ENCODE peak calls at places on chromosomes 16 and 17, in nine cellular contexts. M is bronchial epithelial cell; P is coronary artery; Z is dermis blood vessel endothelial cell; O is activated T-cell treated with anti-CD3 and anti-CD28 coated beads, Interleukin-2, amount 50 U/mL, for 4 hours; X is H54; F is activated gamma-delta T cell treated with anti-CD3 and anti-CD28 coated beads, Interleukin-2, amount 50 U/mL, for 16 hours; Y is uterus; T is stimulated activated CD8-positive, alpha-beta memory T cell treated with anti-CD3 and anti-CD28 coated beads, Interleukin-7, amount 100 ng/mL, for 1 hour. G is an unnamed sample.

GRCh38 chr16:70715113-70715711 is 29.4 kb upstream of the MTSS2 start:
- DNase-seq in M (peak; percentile 99), P (peak; percentile 97), Z (peak; percentile 51), O (no peak), X (peak; percentile 98), F (no peak), Y (peak; percentile 90), T (no peak), G (no peak)

GRCh38 chr16:9908613-9909012 is 273.6 kb downstream of the GRIN2A start:
- DNase-seq in M (no peak), P (no peak), Z (no peak), O (no peak), X (no peak), F (no peak), Y (peak; percentile 66), T (no peak), G (no peak)

GRCh38 chr17:16995930-16996329 is 24.0 kb upstream of the TNFRSF13B start:
- DNase-seq in M (no peak), P (no peak), Z (no peak), O (no peak), X (no peak), F (no peak), Y (no peak), T (no peak), G (no peak)

GRCh38 chr17:74514632-74515035 is 16.6 kb downstream of the CD300LB start:
- DNase-seq in M (no peak), P (peak; percentile 41), Z (no peak), O (no peak), X (no peak), F (no peak), Y (no peak), T (no peak), G (peak; percentile 13)

GRCh38 chr16:49932449-49932848 is 76.5 kb upstream of the ZNF423 start:
- DNase-seq in M (no peak), P (no peak), Z (no peak), O (no peak), X (no peak), F (no peak), Y (no peak), T (no peak), G (no peak)

GRCh38 chr17:17350491-17351355 is 47.5 kb downstream of the NT5M start:
- DNase-seq in M (peak; percentile 39), P (peak; percentile 65), Z (no peak), O (no peak), X (peak; percentile 90), F (no peak), Y (no peak), T (no peak), G (no peak)

GRCh38 chr16:50102046-50102756 is 36.4 kb downstream of the HEATR3 start:
- DNase-seq in M (peak; percentile 73), P (no peak), Z (no peak), O (no peak), X (peak; percentile 59), F (no peak), Y (no peak), T (no peak), G (peak; percentile 50)

GRCh38 chr16:75252946-75253911 is 1.8 kb upstream of the BCAR1 start:
- DNase-seq in M (no peak), P (no peak), Z (peak; percentile 81), O (no peak), X (no peak), F (no peak), Y (peak; percentile 68), T (no peak), G (no peak)

GRCh38 chr17:10777131-10777805 is 26.6 kb downstream of the TMEM238L start:
- DNase-seq in M (no peak), P (no peak), Z (no peak), O (no peak), X (no peak), F (no peak), Y (no peak), T (no peak), G (no peak)

GRCh38 chr17:7361906-7362305 is 7.0 kb downstream of the TMEM95 start:
- DNase-seq in M (peak; percentile 91), P (no peak), Z (no peak), O (no peak), X (no peak), F (no peak), Y (no peak), T (no peak), G (no peak)

GRCh38 chr17:77735341-77736206 is 222.9 kb upstream of the TNRC6C start:
- DNase-seq in M (no peak), P (peak; percentile 86), Z (no peak), O (no peak), X (no peak), F (no peak), Y (peak; percentile 70), T (no peak), G (no peak)

GRCh38 chr17:16439303-16439791 is 24.0 kb downstream of the TRPV2 start:
- DNase-seq in M (no peak), P (no peak), Z (peak; percentile 45), O (no peak), X (no peak), F (no peak), Y (no peak), T (no peak), G (no peak)

GRCh38 chr16:19073344-19073743 is 5.9 kb downstream of the COQ7 start:
- DNase-seq in M (no peak), P (no peak), Z (no peak), O (no peak), X (no peak), F (no peak), Y (no peak), T (no peak), G (no peak)

GRCh38 chr17:67434061-67434525 is 57.0 kb downstream of the PITPNC1 start:
- DNase-seq in M (no peak), P (no peak), Z (peak; percentile 66), O (peak; percentile 47), X (no peak), F (peak; percentile 32), Y (no peak), T (no peak), G (no peak)

GRCh38 chr16:77787452-77787851 is 912 bp upstream of the VAT1L start:
- DNase-seq in M (no peak), P (no peak), Z (no peak), O (no peak), X (no peak), F (no peak), Y (no peak), T (no peak), G (no peak)

GRCh38 chr17:69466905-69467630 is 52.6 kb downstream of the MAP2K6 start:
- DNase-seq in M (peak; percentile 30), P (no peak), Z (peak; percentile 96), O (no peak), X (no peak), F (no peak), Y (no peak), T (no peak), G (no peak)

GRCh38 chr17:70968302-70968701 is 799.0 kb downstream of the KCNJ2 start:
- DNase-seq in M (peak; percentile 68), P (no peak), Z (no peak), O (no peak), X (no peak), F (no peak), Y (no peak), T (no peak), G (no peak)

GRCh38 chr17:29176500-29177351 is 3.5 kb downstream of the MYO18A start:
- DNase-seq in M (peak; percentile 47), P (no peak), Z (peak; percentile 51), O (peak; percentile 36), X (peak; percentile 80), F (no peak), Y (peak; percentile 59), T (no peak), G (peak; percentile 77)

GRCh38 chr16:273547-274421 is 2.0 kb downstream of the RGS11 start:
- DNase-seq in M (no peak), P (no peak), Z (no peak), O (no peak), X (peak; percentile 69), F (no peak), Y (no peak), T (no peak), G (no peak)

GRCh38 chr17:56313201-56313600 is 159.9 kb downstream of the ANKFN1 start:
- DNase-seq in M (no peak), P (no peak), Z (no peak), O (no peak), X (no peak), F (no peak), Y (no peak), T (no peak), G (no peak)

GRCh38 chr17:14299261-14300093 is 1.4 kb upstream of the HS3ST3B1 start:
- DNase-seq in M (no peak), P (no peak), Z (peak; percentile 45), O (no peak), X (no peak), F (peak; percentile 27), Y (peak; percentile 33), T (no peak), G (no peak)

GRCh38 chr17:179721-180379 is 1.6 kb downstream of the DOC2B start:
- DNase-seq in M (no peak), P (no peak), Z (no peak), O (no peak), X (no peak), F (no peak), Y (no peak), T (no peak), G (no peak)

GRCh38 chr17:83160443-83161297 is 81.3 kb downstream of the METRNL start:
- DNase-seq in M (no peak), P (peak; percentile 72), Z (no peak), O (no peak), X (no peak), F (no peak), Y (no peak), T (no peak), G (no peak)

GRCh38 chr17:41308918-41309359 is at the start of gene KRTAP16-1:
- DNase-seq in M (no peak), P (no peak), Z (no peak), O (peak; percentile 28), X (no peak), F (peak; percentile 31), Y (no peak), T (peak; percentile 19), G (no peak)

GRCh38 chr16:79026117-79026516 is 574.4 kb downstream of the MAF start:
- DNase-seq in M (no peak), P (no peak), Z (no peak), O (no peak), X (no peak), F (no peak), Y (no peak), T (no peak), G (no peak)

GRCh38 chr17:81931557-81932332 is 4.2 kb upstream of the MAFG start:
- DNase-seq in M (no peak), P (no peak), Z (no peak), O (no peak), X (no peak), F (no peak), Y (no peak), T (no peak), G (no peak)

GRCh38 chr17:59124665-59125064 is 18.0 kb upstream of the TRIM37 start:
- DNase-seq in M (no peak), P (no peak), Z (no peak), O (no peak), X (no peak), F (no peak), Y (no peak), T (no peak), G (peak; percentile 38)

GRCh38 chr16:85428899-85429775 is 184.0 kb upstream of the GSE1 start:
- DNase-seq in M (no peak), P (no peak), Z (no peak), O (no peak), X (no peak), F (no peak), Y (no peak), T (no peak), G (no peak)

GRCh38 chr16:27724491-27724878 is 174.5 kb downstream of the KATNIP start:
- DNase-seq in M (no peak), P (no peak), Z (no peak), O (no peak), X (no peak), F (no peak), Y (no peak), T (no peak), G (no peak)

GRCh38 chr17:38324732-38325131 is 19.0 kb downstream of the GPR179 start:
- DNase-seq in M (no peak), P (no peak), Z (no peak), O (no peak), X (no peak), F (no peak), Y (no peak), T (no peak), G (no peak)

GRCh38 chr17:17413215-17413792 is 63.5 kb upstream of the MED9 start:
- DNase-seq in M (no peak), P (no peak), Z (peak; percentile 51), O (no peak), X (no peak), F (no peak), Y (no peak), T (no peak), G (no peak)